ENCODE peak calls at places on chromosomes 6 and 20, in five cellular contexts. L is cardiac fibroblast, Y is stomach, G is A549, N is heart left ventricle. Q is an unnamed sample.

GRCh38 chr6:63716169-63716568 is 80.6 kb downstream of the PHF3 start:
- DNase-seq in Y (no peak), N (no peak), G (no peak), L (no peak), Q (no peak)

GRCh38 chr20:63138855-63139341 is 77.0 kb downstream of the YTHDF1 start:
- DNase-seq in L (no peak), Y (no peak), N (no peak), G (no peak), Q (no peak)

GRCh38 chr6:109454483-109455160 is 950 bp downstream of the MICAL1 start:
- DNase-seq in N (peak; percentile 53), L (peak; percentile 35), Y (peak; percentile 58), G (no peak), Q (no peak)

GRCh38 chr6:84504025-84504424 is 260.4 kb downstream of the TBX18 start:
- DNase-seq in L (no peak), N (no peak), Y (no peak), G (no peak), Q (no peak)

GRCh38 chr6:14796974-14797762 is 448.7 kb upstream of the JARID2 start:
- DNase-seq in Y (no peak), L (peak; percentile 34), N (no peak), G (no peak), Q (no peak)

GRCh38 chr20:20024942-20025341 is 7.8 kb downstream of the NAA20 start:
- DNase-seq in Y (no peak), N (no peak), G (no peak), L (no peak), Q (no peak)

GRCh38 chr6:63476302-63476701 is 96.0 kb upstream of the LOC128125822 start:
- DNase-seq in G (no peak), N (no peak), L (peak; percentile 3), Y (no peak), Q (no peak)

GRCh38 chr6:161214722-161215121 is 59.1 kb downstream of the AGPAT4 start:
- DNase-seq in Y (no peak), L (no peak), N (no peak), G (no peak), Q (peak; percentile 16)

GRCh38 chr6:69917834-69918233 is 51.5 kb downstream of the COL19A1 start:
- DNase-seq in Y (no peak), N (no peak), G (peak; percentile 7), L (peak; percentile 17), Q (no peak)

GRCh38 chr6:54929245-54929909 is 82.8 kb downstream of the FAM83B start:
- DNase-seq in L (no peak), Y (no peak), G (peak; percentile 42), N (no peak), Q (no peak)

GRCh38 chr20:20227013-20227571 is 140.8 kb upstream of the INSM1 start:
- DNase-seq in G (no peak), N (no peak), Y (no peak), L (no peak), Q (no peak)

GRCh38 chr20:17612287-17612974 is 42.6 kb downstream of the DSTN start:
- DNase-seq in L (peak; percentile 70), G (peak; percentile 38), Y (no peak), N (no peak), Q (peak; percentile 45)

GRCh38 chr6:109306733-109307132 is 75.5 kb downstream of the CD164 start:
- DNase-seq in L (no peak), G (no peak), Y (no peak), N (no peak), Q (no peak)

DNA sequence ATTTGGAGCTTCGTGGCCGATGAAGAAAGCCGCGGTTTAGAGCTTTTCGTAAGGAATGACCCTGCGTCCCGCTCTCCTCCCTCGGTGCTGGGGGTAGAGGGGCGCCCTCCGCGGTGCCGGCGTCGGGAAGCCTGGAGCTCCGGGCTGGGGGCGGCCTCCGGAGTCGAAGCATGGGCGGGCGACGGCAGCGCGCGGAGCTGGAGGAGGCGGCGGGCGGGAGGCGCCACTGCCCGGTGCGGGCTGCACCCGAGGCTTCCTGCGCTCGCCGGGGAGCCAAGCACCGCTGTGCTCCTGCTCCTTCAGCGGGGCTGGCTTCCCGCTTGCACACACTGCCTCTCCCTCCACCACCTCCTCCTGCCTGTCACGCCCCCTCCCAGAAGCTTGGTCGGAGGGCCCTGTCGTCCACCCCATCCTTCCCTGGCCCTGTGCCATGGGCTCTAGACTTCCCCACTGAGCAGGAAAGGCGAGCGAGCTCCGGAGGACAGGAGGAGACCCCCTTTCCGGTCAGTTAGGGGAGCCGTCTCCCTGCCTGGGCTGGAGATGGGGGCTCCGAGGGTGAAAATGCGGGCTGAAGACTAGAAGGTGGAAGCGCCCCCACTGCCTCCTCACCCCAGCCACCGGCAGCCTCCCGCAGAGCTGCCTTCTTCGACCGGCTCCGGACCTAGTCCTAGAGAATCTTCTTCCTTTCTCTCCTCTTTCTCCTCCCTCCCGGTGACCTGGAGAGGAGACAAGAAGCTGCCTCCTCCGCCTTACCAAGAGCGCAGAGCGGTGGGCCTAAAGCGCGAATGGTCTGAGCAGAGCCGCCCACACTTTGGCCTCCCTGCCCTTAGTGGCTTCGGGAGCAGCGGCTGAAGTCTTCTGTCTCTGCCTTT is 1.8 kb downstream of the CDH4 start:
- DNase-seq in N (no peak), L (no peak), G (peak; percentile 11), Y (no peak), Q (no peak)
- H3K4me3 ChIP-seq in N (peak overlapping the region; percentile 33), L (peak overlapping the region; percentile 51), G (peak overlapping the region; percentile 76), Y (peak overlapping the region; percentile 51), Q (no peak overlapping the region)

GRCh38 chr6:7545509-7546369 is 4.3 kb downstream of the DSP start:
- DNase-seq in N (no peak), G (no peak), L (no peak), Y (no peak), Q (no peak)
- H3K4me3 ChIP-seq in N (no peak overlapping the region), G (no peak overlapping the region), L (no peak overlapping the region), Y (no peak overlapping the region), Q (no peak overlapping the region)

GRCh38 chr6:157433678-157434081 is 52.7 kb downstream of the ZDHHC14 start:
- DNase-seq in N (peak; percentile 31), G (no peak), Y (no peak), L (no peak), Q (no peak)
- H3K4me3 ChIP-seq in N (no peak overlapping the region), G (no peak overlapping the region), Y (no peak overlapping the region), L (no peak overlapping the region), Q (no peak overlapping the region)

DNA sequence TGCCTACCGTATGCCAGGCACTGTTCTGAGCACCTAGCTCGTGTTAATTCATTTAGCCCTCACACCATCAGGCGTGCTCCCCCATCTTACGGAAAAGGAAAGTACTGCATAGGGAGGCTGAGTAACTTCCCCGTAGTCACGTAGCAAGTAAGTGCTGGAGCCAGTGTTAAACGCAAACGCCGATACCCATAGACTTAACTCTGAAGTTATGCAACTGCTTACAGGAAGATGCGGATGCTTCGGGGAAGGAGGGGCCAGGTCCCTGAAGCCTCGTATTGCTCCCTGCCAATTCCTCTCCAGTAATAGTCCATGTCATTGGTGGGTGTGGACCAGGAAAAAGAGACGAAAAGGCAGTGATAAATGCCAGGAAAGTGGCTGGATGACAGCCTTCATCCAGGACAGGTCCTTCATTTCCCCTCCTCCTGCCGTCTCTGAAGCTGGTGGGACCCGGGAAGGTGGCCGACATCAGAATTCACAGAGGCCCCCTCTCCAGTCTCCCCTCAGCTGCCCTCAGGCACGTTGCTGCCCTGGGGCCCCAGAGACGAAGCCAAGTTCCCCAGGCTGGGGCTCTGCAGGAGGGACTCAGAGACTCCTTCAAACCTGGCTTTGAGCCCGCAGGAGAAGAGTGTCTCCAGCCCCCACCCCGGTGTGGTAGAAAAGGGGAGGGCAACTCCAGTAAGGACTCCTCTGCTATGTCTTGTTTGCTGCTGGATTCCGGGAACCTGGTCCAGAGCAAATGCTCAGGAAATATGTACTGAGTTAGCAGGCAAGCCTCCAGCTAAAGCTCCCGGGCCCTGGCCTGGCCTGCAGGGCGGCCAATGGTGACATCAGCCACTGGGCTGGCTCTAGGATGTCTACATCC is 37.7 kb downstream of the RAB44 start:
- DNase-seq in Y (peak; percentile 72), G (no peak), L (peak; percentile 97), N (peak; percentile 84), Q (peak; percentile 68)
- H3K4me3 ChIP-seq in Y (no peak overlapping the region), G (no peak overlapping the region), L (no peak overlapping the region), N (peak overlapping the region; percentile 33), Q (no peak overlapping the region)

Q was measured in body of pancreas.